ENCODE peak calls at places on chromosomes 11 and 22, in eight cellular contexts. J is IMR-90, R is ovary, F is A549, U is right lobe of liver, H is upper lobe of left lung, Z is tibial nerve, C is NB4. S is an unnamed sample.

GRCh38 chr11:35174666-35175065 is 35.7 kb downstream of the CD44 start:
- DNase-seq in J (peak), R (no peak), F (no peak), U (no peak), H (no peak), Z (no peak), C (no peak), S (no peak)

GRCh38 chr11:118052581-118053206 is 24.2 kb upstream of the TMPRSS4 start:
- DNase-seq in J (no peak), R (no peak), F (no peak), U (peak), H (peak), Z (no peak), C (no peak), S (no peak)

GRCh38 chr11:123304828-123305530 is 109.9 kb upstream of the CLMP start:
- DNase-seq in J (no peak), R (no peak), F (no peak), U (no peak), H (peak), Z (no peak), C (no peak), S (no peak)

GRCh38 chr22:49494555-49494954 is 333.1 kb downstream of the BRD1 start:
- DNase-seq in J (no peak), R (no peak), F (no peak), U (no peak), H (no peak), Z (no peak), C (no peak), S (no peak)

GRCh38 chr11:3826721-3827120 is 14.0 kb downstream of the RHOG start:
- DNase-seq in J (no peak), R (no peak), F (no peak), U (no peak), H (no peak), Z (no peak), C (no peak), S (no peak)

GRCh38 chr11:8098879-8099278 is 17.9 kb downstream of the TUB start:
- DNase-seq in J (peak), R (no peak), F (no peak), U (peak), H (peak), Z (peak), C (no peak), S (no peak)

GRCh38 chr22:20509344-20510047 is 2.1 kb downstream of the MED15 start:
- DNase-seq in J (peak), R (peak), F (peak), U (peak), H (peak), Z (peak), C (peak), S (no peak)

GRCh38 chr11:44456544-44457270 is 108.8 kb upstream of the CD82 start:
- DNase-seq in J (no peak), R (no peak), F (peak), U (no peak), H (no peak), Z (no peak), C (peak), S (no peak)

GRCh38 chr22:26406118-26406517 is 22.9 kb upstream of the ASPHD2 start:
- DNase-seq in J (peak), R (no peak), F (no peak), U (no peak), H (no peak), Z (no peak), C (no peak), S (no peak)

GRCh38 chr11:73387594-73388021 is 11.4 kb downstream of the RELT start:
- DNase-seq in J (no peak), R (no peak), F (no peak), U (no peak), H (peak), Z (no peak), C (peak), S (no peak)

GRCh38 chr11:11010624-11011127 is 152.8 kb upstream of the ZBED5 start:
- DNase-seq in J (peak), R (no peak), F (peak), U (peak), H (peak), Z (peak), C (no peak), S (no peak)

GRCh38 chr11:11493698-11494097 is 128.1 kb downstream of the GALNT18 start:
- DNase-seq in J (no peak), R (no peak), F (no peak), U (no peak), H (no peak), Z (no peak), C (no peak), S (no peak)

GRCh38 chr11:126328001-126328390 is 24.1 kb downstream of the DCPS start:
- DNase-seq in J (no peak), R (peak), F (no peak), U (no peak), H (no peak), Z (no peak), C (no peak), S (no peak)

GRCh38 chr11:6646631-6647281 is 8.9 kb downstream of the DCHS1 start:
- DNase-seq in J (peak), R (peak), F (no peak), U (no peak), H (no peak), Z (peak), C (peak), S (no peak)

GRCh38 chr11:79185351-79185750 is 255.5 kb downstream of the TENM4 start:
- DNase-seq in J (no peak), R (no peak), F (no peak), U (no peak), H (no peak), Z (no peak), C (no peak), S (no peak)

GRCh38 chr22:47343611-47344010 is 581.2 kb downstream of the TBC1D22A start:
- DNase-seq in J (no peak), R (no peak), F (no peak), U (no peak), H (no peak), Z (no peak), C (no peak), S (no peak)

GRCh38 chr11:20308601-20309000 is 54.9 kb upstream of the HTATIP2 start:
- DNase-seq in J (no peak), R (no peak), F (no peak), U (no peak), H (no peak), Z (no peak), C (peak), S (no peak)

GRCh38 chr11:67356867-67357561 is 3.7 kb upstream of the POLD4 start:
- DNase-seq in J (peak), R (peak), F (peak), U (no peak), H (peak), Z (no peak), C (peak), S (peak)

GRCh38 chr11:86558219-86558618 is 114.2 kb downstream of the ME3 start:
- DNase-seq in J (peak), R (no peak), F (no peak), U (no peak), H (no peak), Z (no peak), C (no peak), S (no peak)

GRCh38 chr11:71249301-71249700 is 3.1 kb downstream of the SHANK2 start:
- DNase-seq in J (no peak), R (no peak), F (no peak), U (peak), H (peak), Z (no peak), C (no peak), S (no peak)

GRCh38 chr11:42462558-42463310 is 849.1 kb upstream of the API5 start:
- DNase-seq in J (no peak), R (no peak), F (no peak), U (no peak), H (no peak), Z (no peak), C (no peak), S (no peak)

GRCh38 chr11:35619754-35620640 is 1.7 kb downstream of the FJX1 start:
- DNase-seq in J (peak), R (no peak), F (peak), U (no peak), H (no peak), Z (no peak), C (no peak), S (peak)

GRCh38 chr11:116835791-116836647 is 1.4 kb downstream of the APOA1 start:
- DNase-seq in J (peak), R (peak), F (peak), U (peak), H (peak), Z (peak), C (peak), S (no peak)
- TF ChIP-seq POLR2A in J (no peak), R (no peak), F (peak), U (peak), H (no peak), Z (peak), C (peak), S (no peak)

GRCh38 chr11:9363954-9364912 is 20.2 kb upstream of the IPO7 start:
- DNase-seq in J (peak), R (peak), F (peak), U (peak), H (peak), Z (peak), C (peak), S (peak)

GRCh38 chr11:9362393-9362863 is 22.0 kb upstream of the IPO7 start:
- DNase-seq in J (no peak), R (no peak), F (no peak), U (no peak), H (no peak), Z (no peak), C (peak), S (no peak)

GRCh38 chr11:9367551-9367950 is 16.9 kb upstream of the IPO7 start:
- DNase-seq in J (no peak), R (no peak), F (no peak), U (no peak), H (no peak), Z (no peak), C (no peak), S (no peak)
- TF ChIP-seq POLR2A in J (no peak), R (no peak), F (no peak), U (no peak), H (no peak), Z (no peak), C (no peak), S (no peak)

GRCh38 chr11:101401245-101401644 is 182.6 kb downstream of the TRPC6 start:
- DNase-seq in J (peak), R (no peak), F (no peak), U (no peak), H (no peak), Z (no peak), C (no peak), S (no peak)

GRCh38 chr11:101397941-101398340 is 185.9 kb downstream of the TRPC6 start:
- DNase-seq in J (no peak), R (no peak), F (no peak), U (no peak), H (no peak), Z (peak), C (no peak), S (no peak)
- TF ChIP-seq POLR2A in J (no peak), R (no peak), F (no peak), U (no peak), H (no peak), Z (no peak), C (no peak), S (no peak)

GRCh38 chr22:42074153-42074750 is at the start of gene PHETA2:
- DNase-seq in J (peak), R (peak), F (no peak), U (peak), H (peak), Z (peak), C (no peak), S (no peak)
- TF ChIP-seq POLR2A in J (peak), R (no peak), F (no peak), U (no peak), H (no peak), Z (peak), C (no peak), S (no peak)

DNA sequence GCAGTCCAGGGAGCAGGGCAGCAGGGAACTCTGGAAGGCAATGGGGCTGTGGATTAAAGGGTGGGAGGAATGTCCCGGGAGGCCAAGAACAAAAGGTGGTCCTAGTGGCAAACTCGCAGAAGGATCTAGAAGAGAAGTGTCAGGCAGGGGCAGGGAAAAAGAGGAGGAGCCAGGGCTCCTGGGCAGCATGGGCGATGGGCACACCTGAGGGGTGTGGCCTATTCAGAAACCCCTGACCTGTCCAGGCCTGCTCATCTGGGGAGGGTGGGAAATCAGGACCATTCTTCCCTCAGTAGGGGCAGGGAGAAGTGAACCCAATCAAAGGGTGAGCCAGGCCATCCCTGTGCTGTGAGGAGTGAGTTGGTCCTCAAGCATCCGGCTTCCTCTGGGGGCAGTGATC is 108.6 kb downstream of the TRIM29 start:
- DNase-seq in J (no peak), R (no peak), F (no peak), U (no peak), H (no peak), Z (no peak), C (no peak), S (no peak)
- TF ChIP-seq POLR2A in J (no peak), R (no peak), F (no peak), U (no peak), H (no peak), Z (no peak), C (no peak), S (no peak)

S was measured in H54.